ENCODE peak calls at places on chromosomes 6 and 20, in seven cellular contexts. B is hepatocyte, O is astrocyte of the spinal cord, E is H9, T is neural crest cell, H is IMR-90, D is BE2C. L is an unnamed sample.

GRCh38 chr6:63487123-63487813 is 85.0 kb upstream of the LOC128125822 start:
- DNase-seq in B (no peak), O (no peak), E (no peak), T (no peak), H (no peak), D (no peak), L (no peak)

GRCh38 chr6:164178933-164179332 is 764.4 kb downstream of the QKI start:
- DNase-seq in B (no peak), O (no peak), E (no peak), T (no peak), H (no peak), D (no peak), L (no peak)

GRCh38 chr20:2463616-2464365 is 6.8 kb downstream of the SNRPB start:
- DNase-seq in B (no peak), O (no peak), E (no peak), T (no peak), H (no peak), D (no peak), L (no peak)

GRCh38 chr6:43436577-43437282 is 9.4 kb downstream of the ABCC10 start:
- DNase-seq in B (peak), O (peak), E (no peak), T (no peak), H (peak), D (no peak), L (peak)

GRCh38 chr6:85372188-85372914 is 77.5 kb upstream of the NT5E start:
- DNase-seq in B (no peak), O (no peak), E (no peak), T (no peak), H (no peak), D (no peak), L (peak)

GRCh38 chr6:154354265-154354777 is 2.3 kb downstream of the IPCEF1 start:
- DNase-seq in B (no peak), O (no peak), E (no peak), T (no peak), H (no peak), D (no peak), L (no peak)

GRCh38 chr6:163036251-163036650 is 308.5 kb downstream of the PACRG start:
- DNase-seq in B (no peak), O (no peak), E (no peak), T (no peak), H (no peak), D (no peak), L (no peak)

GRCh38 chr6:126147416-126147815 is 161.1 kb downstream of the TRMT11 start:
- DNase-seq in B (no peak), O (no peak), E (no peak), T (no peak), H (no peak), D (no peak), L (no peak)

GRCh38 chr20:48286571-48287551 is 501.6 kb upstream of the SULF2 start:
- DNase-seq in B (peak), O (no peak), E (no peak), T (no peak), H (no peak), D (no peak), L (no peak)

GRCh38 chr6:79544299-79544927 is 7.2 kb upstream of the LCA5 start:
- DNase-seq in B (no peak), O (peak), E (no peak), T (no peak), H (peak), D (no peak), L (no peak)

GRCh38 chr6:111673086-111673485 is 67.4 kb upstream of the TRAF3IP2 start:
- DNase-seq in B (no peak), O (no peak), E (no peak), T (peak), H (no peak), D (no peak), L (no peak)

DNA sequence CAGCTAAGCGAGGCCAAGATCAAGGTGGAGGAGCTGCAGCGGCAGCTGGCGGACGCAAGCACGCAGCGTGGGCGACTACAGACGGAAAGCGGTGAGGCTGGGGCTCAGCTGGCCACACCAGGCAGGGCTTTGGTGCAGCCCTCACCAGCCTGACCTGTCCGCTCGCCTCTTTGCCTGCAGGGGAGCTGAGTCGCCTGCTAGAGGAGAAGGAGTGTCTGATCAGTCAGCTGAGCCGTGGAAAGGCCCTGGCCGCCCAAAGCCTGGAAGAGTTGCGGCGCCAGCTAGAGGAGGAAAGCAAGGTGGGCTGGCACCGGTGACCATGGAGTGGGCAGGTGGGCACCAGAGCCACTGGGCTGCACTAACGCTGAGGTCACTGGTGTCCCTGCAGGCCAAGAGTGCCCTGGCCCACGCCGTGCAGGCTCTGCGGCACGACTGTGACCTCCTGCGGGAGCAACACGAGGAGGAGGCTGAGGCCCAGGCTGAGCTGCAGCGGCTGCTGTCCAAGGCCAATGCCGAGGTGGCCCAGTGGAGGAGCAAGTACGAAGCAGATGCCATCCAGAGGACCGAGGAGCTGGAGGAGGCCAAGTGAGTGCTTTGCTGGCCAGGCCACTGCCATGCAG is 42.8 kb downstream of the MYH7B start:
- DNase-seq in B (no peak), O (no peak), E (peak), T (no peak), H (no peak), D (no peak), L (no peak)
- TF ChIP-seq CTCF in B (no peak), O (no peak), E (peak), T (no peak), H (peak), D (peak), L (no peak)

GRCh38 chr6:2209226-2209809 is 36.1 kb downstream of the GMDS start:
- DNase-seq in B (peak), O (peak), E (peak), T (no peak), H (peak), D (peak), L (peak)
- TF ChIP-seq CTCF in B (peak), O (peak), E (peak), T (peak), H (peak), D (peak), L (peak)

GRCh38 chr6:120077489-120077888 is 727.9 kb upstream of the MAN1A1 start:
- DNase-seq in B (peak), O (peak), E (peak), T (no peak), H (no peak), D (peak), L (peak)
- TF ChIP-seq CTCF in B (peak), O (peak), E (peak), T (peak), H (no peak), D (peak), L (no peak)

GRCh38 chr6:30327232-30327746 is 562 bp downstream of the TRIM39 start:
- DNase-seq in B (no peak), O (no peak), E (no peak), T (no peak), H (no peak), D (no peak), L (no peak)

GRCh38 chr6:30325873-30326445 is 768 bp upstream of the TRIM39 start:
- DNase-seq in B (peak), O (no peak), E (peak), T (no peak), H (no peak), D (peak), L (peak)

GRCh38 chr6:30323806-30324205 is 2.9 kb upstream of the TRIM39 start:
- DNase-seq in B (no peak), O (no peak), E (no peak), T (no peak), H (no peak), D (no peak), L (peak)

GRCh38 chr6:30326446-30327231 is at the start of gene TRIM39:
- DNase-seq in B (peak), O (peak), E (peak), T (peak), H (peak), D (peak), L (peak)

GRCh38 chr6:30325150-30325872 is 1.4 kb upstream of the TRIM39 start:
- DNase-seq in B (peak), O (peak), E (no peak), T (peak), H (peak), D (peak), L (peak)
- TF ChIP-seq CTCF in B (no peak), O (no peak), E (no peak), T (no peak), H (no peak), D (no peak), L (no peak)

GRCh38 chr6:167089243-167090142 is 33.4 kb upstream of the CCR6 start:
- DNase-seq in B (no peak), O (no peak), E (no peak), T (no peak), H (no peak), D (no peak), L (no peak)

GRCh38 chr6:167093406-167093921 is 29.4 kb upstream of the CCR6 start:
- DNase-seq in B (no peak), O (no peak), E (no peak), T (no peak), H (no peak), D (no peak), L (no peak)

GRCh38 chr6:167090171-167090570 is 32.7 kb upstream of the CCR6 start:
- DNase-seq in B (no peak), O (no peak), E (no peak), T (no peak), H (no peak), D (no peak), L (no peak)

GRCh38 chr6:167092672-167093339 is 30.1 kb upstream of the CCR6 start:
- DNase-seq in B (no peak), O (no peak), E (no peak), T (no peak), H (no peak), D (no peak), L (no peak)

GRCh38 chr6:167091149-167092107 is 31.5 kb upstream of the CCR6 start:
- DNase-seq in B (no peak), O (no peak), E (no peak), T (no peak), H (no peak), D (no peak), L (no peak)
- TF ChIP-seq CTCF in B (no peak), O (no peak), E (no peak), T (no peak), H (no peak), D (no peak), L (no peak)

GRCh38 chr6:166763606-166764472 is 136.8 kb upstream of the RPS6KA2 start:
- DNase-seq in B (no peak), O (no peak), E (peak), T (no peak), H (no peak), D (no peak), L (no peak)
- TF ChIP-seq CTCF in B (no peak), O (no peak), E (no peak), T (no peak), H (no peak), D (no peak), L (no peak)

DNA sequence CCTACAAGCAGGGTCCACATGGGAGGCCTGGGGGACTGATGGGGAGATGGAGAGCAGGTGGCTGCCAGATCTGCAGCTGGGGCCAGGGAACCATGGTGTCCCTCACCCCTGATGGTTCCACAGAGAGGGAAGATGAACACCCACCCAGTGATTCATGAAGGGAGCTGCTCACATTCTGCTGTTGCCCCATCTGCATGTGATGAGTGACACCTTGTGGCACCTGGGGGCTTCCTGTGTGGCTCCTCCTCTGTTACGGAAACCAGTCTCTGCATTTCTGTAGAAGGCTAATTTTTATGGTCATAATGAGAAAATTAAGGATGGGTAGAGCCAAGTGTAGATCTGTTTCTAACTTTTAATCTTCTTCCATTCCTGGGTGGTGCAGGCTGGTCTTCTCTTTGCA is 217.1 kb downstream of the SMOC2 start:
- DNase-seq in B (no peak), O (no peak), E (no peak), T (no peak), H (no peak), D (no peak), L (no peak)
- TF ChIP-seq CTCF in B (no peak), O (no peak), E (peak), T (no peak), H (no peak), D (no peak), L (no peak)

GRCh38 chr6:8195040-8195713 is 92.8 kb upstream of the EEF1E1 start:
- DNase-seq in B (peak), O (no peak), E (no peak), T (no peak), H (no peak), D (peak), L (no peak)
- TF ChIP-seq CTCF in B (no peak), O (peak), E (peak), T (peak), H (no peak), D (peak), L (peak)

GRCh38 chr6:75932067-75932466 is 140.4 kb downstream of the IMPG1 start:
- DNase-seq in B (peak), O (peak), E (peak), T (peak), H (peak), D (peak), L (peak)
- TF ChIP-seq CTCF in B (peak), O (peak), E (peak), T (peak), H (peak), D (peak), L (peak)

GRCh38 chr6:49637333-49637698 is 677 bp upstream of the RHAG start:
- DNase-seq in B (no peak), O (no peak), E (no peak), T (no peak), H (no peak), D (no peak), L (no peak)
- TF ChIP-seq CTCF in B (no peak), O (no peak), E (no peak), T (no peak), H (no peak), D (no peak), L (no peak)

L was measured in activated CD8-positive, alpha-beta T cell treated with anti-CD3 and anti-CD28 coated beads for 36 hours.